ENCODE peak calls at places on chromosomes 5 and 9, in four cellular contexts. One of them, this sample, is unnamed.

GRCh38 chr5:120690621-120691407 is 226.7 kb downstream of the PRR16 start:
- DNase-seq in AG04450: no peak
- DNase-seq in NCI-H1092 treated with DMSO at 0.1 percent for 48 hours: no peak
- DNase-seq in PC-3: no peak
- DNase-seq in this sample: no peak

GRCh38 chr9:21994996-21995651 is 533 bp downstream of the CDKN2B-AS1 start:
- DNase-seq in NCI-H1092 treated with DMSO at 0.1 percent for 48 hours: peak
- DNase-seq in PC-3: peak
- DNase-seq in AG04450: no peak
- DNase-seq in this sample: peak

GRCh38 chr9:133301253-133302230 is 26.5 kb upstream of the ABO start:
- DNase-seq in PC-3: no peak
- DNase-seq in AG04450: no peak
- DNase-seq in NCI-H1092 treated with DMSO at 0.1 percent for 48 hours: no peak
- DNase-seq in this sample: no peak

GRCh38 chr9:72601595-72601994 is 80.2 kb downstream of the TMC1 start:
- DNase-seq in NCI-H1092 treated with DMSO at 0.1 percent for 48 hours: no peak
- DNase-seq in PC-3: no peak
- DNase-seq in AG04450: no peak
- DNase-seq in this sample: no peak

GRCh38 chr5:171420429-171421231 is 1.2 kb downstream of the FGF18 start:
- DNase-seq in AG04450: peak
- DNase-seq in NCI-H1092 treated with DMSO at 0.1 percent for 48 hours: peak
- DNase-seq in PC-3: peak
- DNase-seq in this sample: peak

GRCh38 chr5:11573140-11573800 is 331.0 kb downstream of the CTNND2 start:
- DNase-seq in AG04450: no peak
- DNase-seq in PC-3: no peak
- DNase-seq in NCI-H1092 treated with DMSO at 0.1 percent for 48 hours: no peak
- DNase-seq in this sample: no peak

GRCh38 chr5:5217371-5217770 is 77.2 kb downstream of the ADAMTS16 start:
- DNase-seq in NCI-H1092 treated with DMSO at 0.1 percent for 48 hours: no peak
- DNase-seq in AG04450: no peak
- DNase-seq in PC-3: no peak
- DNase-seq in this sample: no peak

GRCh38 chr5:61280205-61280604 is 51.9 kb upstream of the ZSWIM6 start:
- DNase-seq in NCI-H1092 treated with DMSO at 0.1 percent for 48 hours: peak
- DNase-seq in PC-3: peak
- DNase-seq in AG04450: peak
- DNase-seq in this sample: peak

GRCh38 chr9:109453210-109453842 is 44.8 kb downstream of the PTPN3 start:
- DNase-seq in PC-3: peak
- DNase-seq in NCI-H1092 treated with DMSO at 0.1 percent for 48 hours: no peak
- DNase-seq in AG04450: peak
- DNase-seq in this sample: peak

GRCh38 chr5:173802670-173803165 is 85.4 kb upstream of the CPEB4 start:
- DNase-seq in PC-3: peak
- DNase-seq in AG04450: no peak
- DNase-seq in NCI-H1092 treated with DMSO at 0.1 percent for 48 hours: no peak
- DNase-seq in this sample: peak

GRCh38 chr5:112240011-112240410 is 179.1 kb downstream of the EPB41L4A start:
- DNase-seq in NCI-H1092 treated with DMSO at 0.1 percent for 48 hours: no peak
- DNase-seq in AG04450: no peak
- DNase-seq in PC-3: peak
- DNase-seq in this sample: peak

GRCh38 chr9:133369419-133369818 is 6.4 kb downstream of the SURF4 start:
- DNase-seq in PC-3: no peak
- DNase-seq in AG04450: no peak
- DNase-seq in NCI-H1092 treated with DMSO at 0.1 percent for 48 hours: no peak
- DNase-seq in this sample: no peak

GRCh38 chr9:94533155-94533554 is 21.7 kb upstream of the PCAT7 start:
- DNase-seq in NCI-H1092 treated with DMSO at 0.1 percent for 48 hours: no peak
- DNase-seq in AG04450: no peak
- DNase-seq in PC-3: no peak
- DNase-seq in this sample: no peak

GRCh38 chr9:130010151-130010988 is 32.6 kb downstream of the FNBP1 start:
- DNase-seq in AG04450: no peak
- DNase-seq in NCI-H1092 treated with DMSO at 0.1 percent for 48 hours: no peak
- DNase-seq in PC-3: no peak
- DNase-seq in this sample: no peak

GRCh38 chr5:144142030-144142825 is 28.2 kb downstream of the YIPF5 start:
- DNase-seq in AG04450: peak
- DNase-seq in NCI-H1092 treated with DMSO at 0.1 percent for 48 hours: peak
- DNase-seq in PC-3: peak
- DNase-seq in this sample: peak

GRCh38 chr5:54438601-54439399 is 16.7 kb upstream of the HSPB3 start:
- DNase-seq in PC-3: no peak
- DNase-seq in AG04450: no peak
- DNase-seq in NCI-H1092 treated with DMSO at 0.1 percent for 48 hours: no peak
- DNase-seq in this sample: no peak

GRCh38 chr5:80654054-80654390 is 430 bp upstream of the MSH3 start:
- DNase-seq in AG04450: no peak
- DNase-seq in PC-3: peak
- DNase-seq in NCI-H1092 treated with DMSO at 0.1 percent for 48 hours: no peak
- DNase-seq in this sample: no peak

This sample was measured in fibroblast of lung.